ENCODE peak calls at places on chromosome 7, in five cellular contexts. B, P, Z, S and V are unnamed samples.

GRCh38 chr7:115679976-115680375 is 350.6 kb downstream of the TFEC start:
- DNase-seq in B (no peak), Z (no peak), P (peak; percentile 59), S (no peak), V (no peak)

GRCh38 chr7:129678606-129679005 is 67.1 kb downstream of the NRF1 start:
- DNase-seq in P (no peak), S (no peak), Z (no peak), B (no peak), V (no peak)

GRCh38 chr7:30974605-30975256 is 11.0 kb downstream of the GHRHR start:
- DNase-seq in P (peak; percentile 40), S (peak; percentile 57), Z (peak; percentile 69), B (no peak), V (no peak)

GRCh38 chr7:22732556-22733126 is 5.6 kb downstream of the IL6 start:
- DNase-seq in Z (no peak), B (no peak), S (no peak), P (peak; percentile 45), V (no peak)

GRCh38 chr7:91685544-91685943 is 195.0 kb downstream of the MTERF1 start:
- DNase-seq in S (no peak), Z (no peak), P (peak; percentile 10), B (no peak), V (no peak)

GRCh38 chr7:155986497-155987160 is 174.4 kb upstream of the SHH start:
- DNase-seq in B (no peak), Z (no peak), S (no peak), P (no peak), V (no peak)

GRCh38 chr7:2495402-2496309 is 19.5 kb upstream of the GRIFIN start:
- DNase-seq in S (no peak), P (no peak), B (no peak), Z (no peak), V (no peak)

GRCh38 chr7:81676813-81677212 is 93.0 kb downstream of the HGF start:
- DNase-seq in Z (no peak), B (no peak), P (peak; percentile 53), S (no peak), V (no peak)

GRCh38 chr7:29606287-29606721 is 42.7 kb downstream of the PRR15 start:
- DNase-seq in B (peak; percentile 47), S (peak; percentile 50), P (no peak), Z (no peak), V (no peak)

GRCh38 chr7:87361320-87361719 is 15.9 kb downstream of the CROT start:
- DNase-seq in B (no peak), Z (no peak), P (no peak), S (no peak), V (no peak)

GRCh38 chr7:50281680-50282445 is 22.7 kb upstream of the IKZF1 start:
- DNase-seq in S (no peak), P (no peak), B (no peak), Z (peak; percentile 17), V (no peak)

GRCh38 chr7:50491943-50492342 is 41.8 kb upstream of the FIGNL1 start:
- DNase-seq in S (no peak), P (no peak), B (no peak), Z (no peak), V (no peak)

GRCh38 chr7:105337529-105337928 is 51.2 kb downstream of the SRPK2 start:
- DNase-seq in S (no peak), Z (no peak), P (no peak), B (no peak), V (peak; percentile 69)

GRCh38 chr7:45713669-45714520 is 139.7 kb downstream of the ADCY1 start:
- DNase-seq in P (no peak), S (no peak), Z (peak; percentile 5), B (no peak), V (no peak)

GRCh38 chr7:68730194-68730593 is 868.1 kb upstream of the AUTS2 start:
- DNase-seq in P (no peak), B (no peak), S (peak; percentile 25), Z (no peak), V (no peak)

GRCh38 chr7:58087536-58088190 is 637.7 kb downstream of the ZNF716 start:
- DNase-seq in Z (no peak), S (no peak), P (no peak), B (no peak), V (no peak)

GRCh38 chr7:151851782-151852181 is 25.1 kb downstream of the PRKAG2 start:
- DNase-seq in B (no peak), S (no peak), P (no peak), Z (no peak), V (peak; percentile 50)

GRCh38 chr7:3003936-3004335 is 39.7 kb downstream of the CARD11 start:
- DNase-seq in B (no peak), Z (no peak), S (no peak), P (no peak), V (no peak)

GRCh38 chr7:111642373-111642772 is 80.1 kb upstream of the IMMP2L start:
- DNase-seq in P (no peak), Z (no peak), S (no peak), B (no peak), V (no peak)

GRCh38 chr7:157482517-157483120 is 145.8 kb downstream of the DNAJB6 start:
- DNase-seq in P (no peak), Z (no peak), B (no peak), S (no peak), V (no peak)

GRCh38 chr7:843230-843629 is 11.0 kb downstream of the SUN1 start:
- DNase-seq in Z (no peak), B (no peak), S (no peak), P (no peak), V (no peak)

GRCh38 chr7:39271386-39271785 is 293.7 kb downstream of the POU6F2 start:
- DNase-seq in S (no peak), P (no peak), B (peak; percentile 17), Z (peak; percentile 25), V (peak; percentile 21)

GRCh38 chr7:27777662-27778061 is 37.7 kb downstream of the TAX1BP1 start:
- DNase-seq in S (no peak), P (no peak), Z (no peak), B (no peak), V (no peak)

GRCh38 chr7:50632561-50633413 is 67.6 kb upstream of the DDC start:
- DNase-seq in B (no peak), Z (peak; percentile 7), S (peak; percentile 35), P (peak; percentile 50), V (no peak)

GRCh38 chr7:47485640-47486435 is 96.1 kb downstream of the TNS3 start:
- DNase-seq in Z (no peak), B (no peak), P (peak; percentile 45), S (no peak), V (no peak)

GRCh38 chr7:35424869-35425495 is 171.1 kb upstream of the TBX20 start:
- DNase-seq in S (peak; percentile 51), B (peak; percentile 16), P (peak; percentile 43), Z (peak; percentile 58), V (no peak)

GRCh38 chr7:77866370-77866769 is 67.8 kb downstream of the PHTF2 start:
- DNase-seq in S (no peak), Z (no peak), B (no peak), P (peak; percentile 80), V (no peak)

GRCh38 chr7:18064242-18064838 is 36.7 kb upstream of the PRPS1L1 start:
- DNase-seq in S (no peak), P (no peak), B (no peak), Z (peak; percentile 14), V (no peak)

DNA sequence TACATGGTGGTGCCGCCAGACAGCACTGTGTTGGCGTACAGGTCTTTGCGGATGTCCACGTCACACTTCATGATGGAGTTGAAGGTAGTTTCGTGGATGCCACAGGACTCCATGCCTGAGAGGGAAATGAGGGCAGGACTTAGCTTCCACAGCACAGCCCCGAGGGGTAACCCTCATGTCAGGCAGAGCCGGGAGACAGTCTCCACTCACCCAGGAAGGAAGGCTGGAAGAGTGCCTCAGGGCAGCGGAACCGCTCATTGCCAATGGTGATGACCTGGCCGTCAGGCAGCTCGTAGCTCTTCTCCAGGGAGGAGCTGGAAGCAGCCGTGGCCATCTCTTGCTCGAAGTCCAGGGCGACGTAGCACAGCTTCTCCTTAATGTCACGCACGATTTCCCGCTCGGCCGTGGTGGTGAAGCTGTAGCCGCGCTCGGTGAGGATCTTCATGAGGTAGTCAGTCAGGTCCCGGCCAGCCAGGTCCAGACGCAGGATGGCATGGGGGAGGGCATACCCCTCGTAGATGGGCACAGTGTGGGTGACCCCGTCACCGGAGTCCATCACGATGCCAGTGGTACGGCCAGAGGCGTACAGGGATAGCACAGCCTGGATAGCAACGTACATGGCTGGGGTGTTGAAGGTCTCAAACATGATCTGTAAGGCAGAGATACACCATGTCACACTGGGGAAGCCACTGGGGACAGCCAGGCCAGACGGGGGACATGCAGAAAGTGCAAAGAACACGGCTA is 104.6 kb upstream of the TNRC18 start:
- DNase-seq in P (peak; percentile 36), S (no peak), B (peak; percentile 61), Z (peak; percentile 53), V (no peak)
- TF ChIP-seq POLR2A in P (peak; percentile 39), S (no peak), B (no peak), Z (no peak), V (no peak)

GRCh38 chr7:133081605-133082389 is at the start of gene CHCHD3:
- DNase-seq in B (peak; percentile 97), Z (peak; percentile 99), S (peak; percentile 96), P (peak; percentile 98), V (peak; percentile 98)
- H3K27ac ChIP-seq in B (peak within 1 kb of the TSS; percentile 80), Z (peak within 1 kb of the TSS; percentile 84), S (peak within 1 kb of the TSS; percentile 75), P (peak within 1 kb of the TSS; percentile 82), V (peak within 1 kb of the TSS; percentile 93)

GRCh38 chr7:108417144-108417543 is 39.1 kb downstream of the NRCAM start:
- DNase-seq in B (no peak), Z (no peak), S (no peak), P (no peak), V (no peak)
- H3K4me1 ChIP-seq in B (no peaks in the 10 kb centered on the region), Z (no peaks in the 10 kb centered on the region), S (peaks cover 90% of the 10 kb centered on the region), P (no peaks in the 10 kb centered on the region), V (no peaks in the 10 kb centered on the region)

GRCh38 chr7:99375070-99375807 is 709 bp downstream of the ARPC1B start:
- DNase-seq in B (peak; percentile 78), S (peak; percentile 84), P (peak; percentile 41), Z (peak; percentile 86), V (peak; percentile 63)
- TF ChIP-seq POLR2A in B (no peak), S (peak; percentile 31), P (no peak), Z (no peak), V (no peak)

GRCh38 chr7:150337179-150337578 is 4.2 kb downstream of the RARRES2 start:
- DNase-seq in Z (no peak), S (no peak), P (no peak), B (no peak), V (no peak)

GRCh38 chr7:150338166-150338829 is 3.1 kb downstream of the RARRES2 start:
- DNase-seq in S (no peak), P (no peak), B (no peak), Z (no peak), V (no peak)

GRCh38 chr7:150336746-150337145 is 4.7 kb downstream of the RARRES2 start:
- DNase-seq in Z (no peak), S (no peak), B (no peak), P (no peak), V (no peak)

GRCh38 chr7:150339369-150339768 is 2.1 kb downstream of the RARRES2 start:
- DNase-seq in P (no peak), S (no peak), B (no peak), Z (no peak), V (no peak)

DNA sequence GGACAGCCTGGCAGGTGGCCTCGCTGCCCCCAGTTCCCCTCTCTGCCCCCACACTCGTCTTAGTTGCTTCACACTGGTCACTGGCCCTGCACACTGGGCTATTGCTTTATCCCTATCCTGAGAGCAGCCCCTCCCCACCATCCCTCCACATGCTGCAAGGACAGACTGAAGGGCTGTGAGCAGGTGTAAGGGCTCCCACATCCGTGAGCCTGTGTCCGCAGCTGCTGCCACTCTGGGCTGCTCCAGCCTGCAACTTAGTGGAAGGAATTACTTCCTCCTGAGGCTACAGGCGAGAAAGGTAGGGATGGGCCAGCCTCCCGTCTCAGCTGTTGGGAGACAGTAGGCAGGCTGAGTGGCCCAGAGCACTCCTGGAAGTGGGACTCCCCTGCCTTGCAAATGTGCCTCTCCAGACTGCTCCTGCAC is 3.8 kb downstream of the RARRES2 start:
- DNase-seq in B (no peak), S (no peak), P (no peak), Z (no peak), V (no peak)
- H3K27ac ChIP-seq in B (peak overlapping the region; percentile 96), S (no peak overlapping the region), P (no peak overlapping the region), Z (no peak overlapping the region), V (no peak overlapping the region)